ENCODE peak calls at places on chromosomes 4 and X, in six cellular contexts. One of them, this sample, is unnamed.

GRCh38 chrX:46554942-46555341 is 9.7 kb upstream of the ZNF674 start:
- DNase-seq in kidney glomerular epithelial cell: no peak
- DNase-seq in ELR: peak; percentile 55
- DNase-seq in HFFc6: peak; percentile 35
- DNase-seq in HCEC 1CT: peak; percentile 45
- DNase-seq in stimulated activated CD4-positive, alpha-beta T cell treated with anti-CD3 and anti-CD28 coated beads, Interleukin-1b, Interleukin-23, amount 100 ng/mL, for 48 hours: no peak
- DNase-seq in this sample: peak; percentile 34

GRCh38 chr4:87009095-87009648 is 74.4 kb downstream of the AFF1 start:
- DNase-seq in kidney glomerular epithelial cell: no peak
- DNase-seq in HCEC 1CT: no peak
- DNase-seq in ELR: no peak
- DNase-seq in HFFc6: no peak
- DNase-seq in stimulated activated CD4-positive, alpha-beta T cell treated with anti-CD3 and anti-CD28 coated beads, Interleukin-1b, Interleukin-23, amount 100 ng/mL, for 48 hours: no peak
- DNase-seq in this sample: no peak

GRCh38 chr4:163048447-163048846 is 118.2 kb downstream of the NAF1 start:
- DNase-seq in stimulated activated CD4-positive, alpha-beta T cell treated with anti-CD3 and anti-CD28 coated beads, Interleukin-1b, Interleukin-23, amount 100 ng/mL, for 48 hours: no peak
- DNase-seq in kidney glomerular epithelial cell: peak; percentile 17
- DNase-seq in HFFc6: no peak
- DNase-seq in HCEC 1CT: peak; percentile 4
- DNase-seq in ELR: peak; percentile 58
- DNase-seq in this sample: peak; percentile 50

GRCh38 chr4:74758521-74758920 is 35.8 kb downstream of the BTC start:
- DNase-seq in HFFc6: no peak
- DNase-seq in ELR: no peak
- DNase-seq in HCEC 1CT: no peak
- DNase-seq in kidney glomerular epithelial cell: no peak
- DNase-seq in stimulated activated CD4-positive, alpha-beta T cell treated with anti-CD3 and anti-CD28 coated beads, Interleukin-1b, Interleukin-23, amount 100 ng/mL, for 48 hours: no peak
- DNase-seq in this sample: no peak

GRCh38 chrX:112270991-112271390 is 188.4 kb upstream of the TRPC5 start:
- DNase-seq in stimulated activated CD4-positive, alpha-beta T cell treated with anti-CD3 and anti-CD28 coated beads, Interleukin-1b, Interleukin-23, amount 100 ng/mL, for 48 hours: no peak
- DNase-seq in HFFc6: no peak
- DNase-seq in HCEC 1CT: no peak
- DNase-seq in kidney glomerular epithelial cell: no peak
- DNase-seq in ELR: no peak
- DNase-seq in this sample: no peak

GRCh38 chrX:110944323-110944761 is 148.7 kb upstream of the CHRDL1 start:
- DNase-seq in kidney glomerular epithelial cell: no peak
- DNase-seq in stimulated activated CD4-positive, alpha-beta T cell treated with anti-CD3 and anti-CD28 coated beads, Interleukin-1b, Interleukin-23, amount 100 ng/mL, for 48 hours: no peak
- DNase-seq in HFFc6: no peak
- DNase-seq in ELR: no peak
- DNase-seq in HCEC 1CT: no peak
- DNase-seq in this sample: no peak

GRCh38 chr4:69874507-69874906 is 14.6 kb upstream of the SULT1E1 start:
- DNase-seq in ELR: no peak
- DNase-seq in stimulated activated CD4-positive, alpha-beta T cell treated with anti-CD3 and anti-CD28 coated beads, Interleukin-1b, Interleukin-23, amount 100 ng/mL, for 48 hours: no peak
- DNase-seq in kidney glomerular epithelial cell: no peak
- DNase-seq in HFFc6: no peak
- DNase-seq in HCEC 1CT: no peak
- DNase-seq in this sample: no peak

GRCh38 chr4:166972071-166972470 is 262.2 kb downstream of the SPOCK3 start:
- DNase-seq in kidney glomerular epithelial cell: peak; percentile 15
- DNase-seq in ELR: peak; percentile 82
- DNase-seq in stimulated activated CD4-positive, alpha-beta T cell treated with anti-CD3 and anti-CD28 coated beads, Interleukin-1b, Interleukin-23, amount 100 ng/mL, for 48 hours: no peak
- DNase-seq in HFFc6: no peak
- DNase-seq in HCEC 1CT: peak; percentile 72
- DNase-seq in this sample: peak; percentile 63

GRCh38 chr4:77002721-77003120 is 53.2 kb downstream of the SEPTIN11 start:
- DNase-seq in HFFc6: no peak
- DNase-seq in stimulated activated CD4-positive, alpha-beta T cell treated with anti-CD3 and anti-CD28 coated beads, Interleukin-1b, Interleukin-23, amount 100 ng/mL, for 48 hours: no peak
- DNase-seq in kidney glomerular epithelial cell: peak; percentile 78
- DNase-seq in HCEC 1CT: no peak
- DNase-seq in ELR: no peak
- DNase-seq in this sample: no peak

GRCh38 chr4:845233-845835 is 19.4 kb upstream of the CPLX1 start:
- DNase-seq in stimulated activated CD4-positive, alpha-beta T cell treated with anti-CD3 and anti-CD28 coated beads, Interleukin-1b, Interleukin-23, amount 100 ng/mL, for 48 hours: no peak
- DNase-seq in ELR: peak; percentile 15
- DNase-seq in HCEC 1CT: peak; percentile 7
- DNase-seq in kidney glomerular epithelial cell: no peak
- DNase-seq in HFFc6: peak; percentile 8
- DNase-seq in this sample: peak; percentile 24

GRCh38 chr4:89434364-89434988 is 126.9 kb upstream of the GPRIN3 start:
- DNase-seq in kidney glomerular epithelial cell: peak; percentile 41
- DNase-seq in ELR: peak; percentile 35
- DNase-seq in stimulated activated CD4-positive, alpha-beta T cell treated with anti-CD3 and anti-CD28 coated beads, Interleukin-1b, Interleukin-23, amount 100 ng/mL, for 48 hours: no peak
- DNase-seq in HCEC 1CT: peak; percentile 34
- DNase-seq in HFFc6: peak; percentile 36
- DNase-seq in this sample: peak; percentile 25

GRCh38 chr4:5511791-5512190 is 196.6 kb downstream of the EVC2 start:
- DNase-seq in stimulated activated CD4-positive, alpha-beta T cell treated with anti-CD3 and anti-CD28 coated beads, Interleukin-1b, Interleukin-23, amount 100 ng/mL, for 48 hours: no peak
- DNase-seq in kidney glomerular epithelial cell: no peak
- DNase-seq in HFFc6: no peak
- DNase-seq in ELR: peak; percentile 43
- DNase-seq in HCEC 1CT: peak; percentile 29
- DNase-seq in this sample: peak; percentile 13

GRCh38 chr4:167020410-167020809 is 213.9 kb downstream of the SPOCK3 start:
- DNase-seq in ELR: peak; percentile 31
- DNase-seq in stimulated activated CD4-positive, alpha-beta T cell treated with anti-CD3 and anti-CD28 coated beads, Interleukin-1b, Interleukin-23, amount 100 ng/mL, for 48 hours: no peak
- DNase-seq in HCEC 1CT: no peak
- DNase-seq in kidney glomerular epithelial cell: no peak
- DNase-seq in HFFc6: no peak
- DNase-seq in this sample: no peak

GRCh38 chr4:175833574-175834350 is 21.7 kb upstream of the GPM6A start:
- DNase-seq in HCEC 1CT: no peak
- DNase-seq in HFFc6: no peak
- DNase-seq in stimulated activated CD4-positive, alpha-beta T cell treated with anti-CD3 and anti-CD28 coated beads, Interleukin-1b, Interleukin-23, amount 100 ng/mL, for 48 hours: no peak
- DNase-seq in ELR: peak; percentile 24
- DNase-seq in kidney glomerular epithelial cell: no peak
- DNase-seq in this sample: peak; percentile 27

GRCh38 chrX:97858592-97858991 is 974.9 kb downstream of the RPA4 start:
- DNase-seq in HFFc6: no peak
- DNase-seq in kidney glomerular epithelial cell: no peak
- DNase-seq in ELR: no peak
- DNase-seq in HCEC 1CT: no peak
- DNase-seq in stimulated activated CD4-positive, alpha-beta T cell treated with anti-CD3 and anti-CD28 coated beads, Interleukin-1b, Interleukin-23, amount 100 ng/mL, for 48 hours: no peak
- DNase-seq in this sample: peak; percentile 62

GRCh38 chrX:120468071-120468470 is 1.0 kb downstream of the LAMP2 start:
- DNase-seq in ELR: no peak
- DNase-seq in HFFc6: no peak
- DNase-seq in stimulated activated CD4-positive, alpha-beta T cell treated with anti-CD3 and anti-CD28 coated beads, Interleukin-1b, Interleukin-23, amount 100 ng/mL, for 48 hours: no peak
- DNase-seq in HCEC 1CT: no peak
- DNase-seq in kidney glomerular epithelial cell: no peak
- DNase-seq in this sample: no peak